ENCODE peak calls at places on chromosome 21, in eight cellular contexts. One of them, this sample, is unnamed.

GRCh38 chr21:46651121-46651520 is 15.6 kb downstream of the PRMT2 start:
- DNase-seq in Panc1: no peak
- DNase-seq in colonic mucosa: no peak
- DNase-seq in CD8-positive, alpha-beta T cell: no peak
- DNase-seq in body of pancreas: no peak
- DNase-seq in psoas muscle: no peak
- DNase-seq in thyroid gland: no peak
- DNase-seq in pancreas: no peak
- DNase-seq in this sample: no peak

GRCh38 chr21:20591294-20591693 is 406.9 kb upstream of the NCAM2 start:
- DNase-seq in CD8-positive, alpha-beta T cell: no peak
- DNase-seq in Panc1: no peak
- DNase-seq in body of pancreas: no peak
- DNase-seq in colonic mucosa: no peak
- DNase-seq in psoas muscle: no peak
- DNase-seq in pancreas: no peak
- DNase-seq in thyroid gland: no peak
- DNase-seq in this sample: no peak

GRCh38 chr21:46621457-46622182 is 13.9 kb upstream of the PRMT2 start:
- DNase-seq in colonic mucosa: no peak
- DNase-seq in psoas muscle: no peak
- DNase-seq in thyroid gland: no peak
- DNase-seq in body of pancreas: no peak
- DNase-seq in CD8-positive, alpha-beta T cell: no peak
- DNase-seq in pancreas: no peak
- DNase-seq in Panc1: no peak
- DNase-seq in this sample: no peak

GRCh38 chr21:26800455-26801454 is 44.5 kb downstream of the ADAMTS1 start:
- DNase-seq in body of pancreas: no peak
- DNase-seq in pancreas: no peak
- DNase-seq in CD8-positive, alpha-beta T cell: no peak
- DNase-seq in psoas muscle: no peak
- DNase-seq in colonic mucosa: no peak
- DNase-seq in Panc1: no peak
- DNase-seq in thyroid gland: no peak
- DNase-seq in this sample: no peak

GRCh38 chr21:26962516-26963305 is 4.2 kb downstream of the ADAMTS5 start:
- DNase-seq in pancreas: no peak
- DNase-seq in CD8-positive, alpha-beta T cell: no peak
- DNase-seq in psoas muscle: no peak
- DNase-seq in body of pancreas: no peak
- DNase-seq in colonic mucosa: no peak
- DNase-seq in Panc1: no peak
- DNase-seq in thyroid gland: no peak
- DNase-seq in this sample: no peak

GRCh38 chr21:39353295-39353694 is 4.4 kb upstream of the HMGN1 start:
- DNase-seq in pancreas: no peak
- DNase-seq in Panc1: no peak
- DNase-seq in colonic mucosa: no peak
- DNase-seq in psoas muscle: no peak
- DNase-seq in thyroid gland: no peak
- DNase-seq in CD8-positive, alpha-beta T cell: no peak
- DNase-seq in body of pancreas: no peak
- DNase-seq in this sample: no peak

GRCh38 chr21:36419996-36420395 is 34.8 kb downstream of the CHAF1B start:
- DNase-seq in body of pancreas: peak; percentile 90
- DNase-seq in thyroid gland: peak; percentile 77
- DNase-seq in Panc1: no peak
- DNase-seq in CD8-positive, alpha-beta T cell: no peak
- DNase-seq in psoas muscle: peak; percentile 89
- DNase-seq in pancreas: peak; percentile 73
- DNase-seq in colonic mucosa: peak; percentile 68
- DNase-seq in this sample: peak; percentile 80

GRCh38 chr21:42765656-42766055 is 112.2 kb downstream of the PDE9A start:
- DNase-seq in colonic mucosa: no peak
- DNase-seq in body of pancreas: no peak
- DNase-seq in Panc1: no peak
- DNase-seq in CD8-positive, alpha-beta T cell: no peak
- DNase-seq in pancreas: no peak
- DNase-seq in psoas muscle: no peak
- DNase-seq in thyroid gland: no peak
- DNase-seq in this sample: no peak

GRCh38 chr21:34908424-34909055 is 140.6 kb downstream of the RUNX1 start:
- DNase-seq in pancreas: no peak
- DNase-seq in psoas muscle: peak; percentile 51
- DNase-seq in Panc1: no peak
- DNase-seq in colonic mucosa: peak; percentile 62
- DNase-seq in thyroid gland: no peak
- DNase-seq in body of pancreas: no peak
- DNase-seq in CD8-positive, alpha-beta T cell: no peak
- DNase-seq in this sample: no peak

DNA sequence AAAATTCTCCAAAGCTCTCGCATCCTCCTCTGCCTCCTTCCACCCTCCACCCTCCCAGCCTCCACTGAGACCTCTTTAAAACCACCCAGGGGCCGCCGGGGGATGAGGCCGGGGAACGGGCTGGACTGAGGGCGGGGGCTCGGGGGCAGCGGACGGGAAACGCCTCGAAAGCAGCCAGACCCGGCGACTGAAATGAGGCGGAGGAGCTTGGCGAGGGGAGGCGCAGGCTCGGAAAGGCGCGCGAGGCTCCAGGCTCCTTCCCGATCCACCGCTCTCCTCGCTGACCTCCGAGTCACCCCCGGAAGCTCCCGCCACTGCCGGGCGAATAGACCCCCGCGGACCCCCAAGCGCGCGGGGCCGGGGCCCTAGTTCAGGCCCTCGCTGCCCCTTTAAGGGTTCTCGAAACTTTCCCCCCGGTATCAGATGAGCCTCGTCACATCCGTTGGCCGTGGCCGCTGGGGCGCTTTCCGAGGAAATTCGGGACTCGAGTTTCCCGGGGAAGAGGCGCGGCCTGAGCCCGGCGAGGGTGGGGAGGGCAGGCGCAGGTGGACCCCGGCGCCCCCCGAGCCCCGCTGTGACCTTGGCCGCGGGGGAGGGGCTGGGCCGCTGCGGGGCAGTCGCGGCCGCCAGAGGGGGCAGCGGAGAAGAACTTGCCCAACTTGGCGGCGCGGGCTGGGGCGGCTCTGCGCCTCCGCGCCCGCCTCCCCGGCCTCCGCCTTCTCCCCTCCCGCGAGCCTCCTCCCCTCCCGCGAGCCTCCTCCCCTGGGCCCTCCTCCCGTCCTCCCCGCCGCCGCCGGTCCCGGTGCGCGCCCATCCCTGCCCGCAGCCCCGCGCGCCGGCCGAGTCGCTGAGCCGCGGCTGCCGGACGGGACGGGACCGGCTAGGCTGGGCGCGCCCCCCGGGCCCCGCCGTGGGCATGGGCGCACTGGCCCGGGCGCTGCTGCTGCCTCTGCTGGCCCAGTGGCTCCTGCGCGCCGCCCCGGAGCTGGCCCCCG is at the start of gene BACE2:
- DNase-seq in thyroid gland: peak; percentile 79
- DNase-seq in CD8-positive, alpha-beta T cell: no peak
- DNase-seq in Panc1: no peak
- DNase-seq in body of pancreas: peak; percentile 87
- DNase-seq in colonic mucosa: peak; percentile 88
- DNase-seq in pancreas: peak; percentile 81
- DNase-seq in psoas muscle: peak; percentile 85
- DNase-seq in this sample: peak; percentile 79
- H3K27ac ChIP-seq in thyroid gland: peak within 1 kb of the TSS; percentile 93
- H3K27ac ChIP-seq in CD8-positive, alpha-beta T cell: no peak within 1 kb of the TSS
- H3K27ac ChIP-seq in Panc1: peak within 1 kb of the TSS; percentile 54
- H3K27ac ChIP-seq in body of pancreas: peak within 1 kb of the TSS; percentile 86
- H3K27ac ChIP-seq in colonic mucosa: peak within 1 kb of the TSS; percentile 84
- H3K27ac ChIP-seq in pancreas: peak within 1 kb of the TSS; percentile 89
- H3K27ac ChIP-seq in psoas muscle: peak within 1 kb of the TSS; percentile 84
- H3K27ac ChIP-seq in this sample: peak within 1 kb of the TSS; percentile 48

GRCh38 chr21:25283720-25284119 is 323.6 kb downstream of the MRPL39 start:
- DNase-seq in psoas muscle: no peak
- DNase-seq in colonic mucosa: no peak
- DNase-seq in Panc1: no peak
- DNase-seq in CD8-positive, alpha-beta T cell: no peak
- DNase-seq in body of pancreas: no peak
- DNase-seq in thyroid gland: no peak
- DNase-seq in pancreas: no peak
- DNase-seq in this sample: no peak
- TF ChIP-seq CTCF in psoas muscle: no peak
- TF ChIP-seq CTCF in colonic mucosa: no peak
- TF ChIP-seq CTCF in Panc1: peak; percentile 54
- TF ChIP-seq CTCF in CD8-positive, alpha-beta T cell: no peak
- TF ChIP-seq CTCF in body of pancreas: peak; percentile 47
- TF ChIP-seq CTCF in thyroid gland: no peak
- TF ChIP-seq CTCF in pancreas: no peak
- TF ChIP-seq CTCF in this sample: peak; percentile 66

GRCh38 chr21:44819283-44820243 is 1.7 kb upstream of the SUMO3 start:
- DNase-seq in psoas muscle: no peak
- DNase-seq in body of pancreas: no peak
- DNase-seq in colonic mucosa: no peak
- DNase-seq in thyroid gland: no peak
- DNase-seq in CD8-positive, alpha-beta T cell: no peak
- DNase-seq in Panc1: no peak
- DNase-seq in pancreas: no peak
- DNase-seq in this sample: no peak

GRCh38 chr21:44817506-44817880 is 369 bp downstream of the SUMO3 start:
- DNase-seq in Panc1: no peak
- DNase-seq in psoas muscle: peak; percentile 97
- DNase-seq in colonic mucosa: peak; percentile 95
- DNase-seq in pancreas: peak; percentile 87
- DNase-seq in body of pancreas: peak; percentile 91
- DNase-seq in CD8-positive, alpha-beta T cell: peak; percentile 85
- DNase-seq in thyroid gland: peak; percentile 84
- DNase-seq in this sample: peak; percentile 82

GRCh38 chr21:44816761-44817505 is 929 bp downstream of the SUMO3 start:
- DNase-seq in pancreas: peak; percentile 28
- DNase-seq in psoas muscle: no peak
- DNase-seq in Panc1: no peak
- DNase-seq in colonic mucosa: peak; percentile 35
- DNase-seq in CD8-positive, alpha-beta T cell: no peak
- DNase-seq in body of pancreas: no peak
- DNase-seq in thyroid gland: no peak
- DNase-seq in this sample: no peak

GRCh38 chr21:44817914-44818635 is at the start of gene SUMO3:
- DNase-seq in pancreas: peak; percentile 76
- DNase-seq in body of pancreas: peak; percentile 79
- DNase-seq in psoas muscle: peak; percentile 91
- DNase-seq in colonic mucosa: peak; percentile 81
- DNase-seq in Panc1: no peak
- DNase-seq in CD8-positive, alpha-beta T cell: peak; percentile 77
- DNase-seq in thyroid gland: peak; percentile 70
- DNase-seq in this sample: no peak

DNA sequence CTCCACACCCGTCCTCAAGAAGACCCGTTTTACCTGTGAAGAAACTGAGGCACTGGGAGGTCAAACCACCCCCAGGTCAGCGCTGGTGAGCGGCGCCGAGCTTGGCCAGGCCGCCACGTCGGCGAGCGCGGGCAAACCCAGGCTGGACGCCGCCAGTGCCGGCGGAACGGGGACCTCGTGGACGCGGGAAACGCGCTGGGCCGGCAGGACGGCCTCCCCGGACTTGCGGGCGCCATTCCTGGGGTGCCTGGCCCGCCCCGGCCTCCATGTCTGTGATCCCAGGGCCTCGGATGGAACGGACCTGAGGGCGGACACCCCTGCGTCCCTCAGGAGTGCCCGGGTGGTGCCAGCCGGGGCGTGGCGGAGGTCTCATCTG is 762 bp upstream of the SUMO3 start:
- DNase-seq in colonic mucosa: peak; percentile 35
- DNase-seq in psoas muscle: no peak
- DNase-seq in body of pancreas: no peak
- DNase-seq in Panc1: no peak
- DNase-seq in pancreas: no peak
- DNase-seq in thyroid gland: no peak
- DNase-seq in CD8-positive, alpha-beta T cell: no peak
- DNase-seq in this sample: no peak
- H3K9me3 ChIP-seq in colonic mucosa: no peaks in the 10 kb centered on the region
- H3K9me3 ChIP-seq in psoas muscle: peaks cover 9% of the 10 kb centered on the region
- H3K9me3 ChIP-seq in body of pancreas: no peaks in the 10 kb centered on the region
- H3K9me3 ChIP-seq in Panc1: peaks cover 7% of the 10 kb centered on the region
- H3K9me3 ChIP-seq in pancreas: no peaks in the 10 kb centered on the region
- H3K9me3 ChIP-seq in thyroid gland: no peaks in the 10 kb centered on the region
- H3K9me3 ChIP-seq in CD8-positive, alpha-beta T cell: peaks cover 5% of the 10 kb centered on the region
- H3K9me3 ChIP-seq in this sample: peaks cover 15% of the 10 kb centered on the region

GRCh38 chr21:31235671-31236450 is 108.2 kb downstream of the TIAM1 start:
- DNase-seq in CD8-positive, alpha-beta T cell: no peak
- DNase-seq in pancreas: no peak
- DNase-seq in colonic mucosa: no peak
- DNase-seq in Panc1: no peak
- DNase-seq in thyroid gland: no peak
- DNase-seq in psoas muscle: no peak
- DNase-seq in body of pancreas: no peak
- DNase-seq in this sample: no peak
- H3K27ac ChIP-seq in CD8-positive, alpha-beta T cell: no peak overlapping the region
- H3K27ac ChIP-seq in pancreas: no peak overlapping the region
- H3K27ac ChIP-seq in colonic mucosa: no peak overlapping the region
- H3K27ac ChIP-seq in Panc1: no peak overlapping the region
- H3K27ac ChIP-seq in thyroid gland: no peak overlapping the region
- H3K27ac ChIP-seq in psoas muscle: no peak overlapping the region
- H3K27ac ChIP-seq in body of pancreas: no peak overlapping the region
- H3K27ac ChIP-seq in this sample: no peak overlapping the region

GRCh38 chr21:15022608-15023261 is 42.1 kb downstream of the NRIP1 start:
- DNase-seq in Panc1: no peak
- DNase-seq in CD8-positive, alpha-beta T cell: no peak
- DNase-seq in thyroid gland: no peak
- DNase-seq in psoas muscle: no peak
- DNase-seq in body of pancreas: no peak
- DNase-seq in colonic mucosa: no peak
- DNase-seq in pancreas: no peak
- DNase-seq in this sample: no peak
- TF ChIP-seq CTCF in Panc1: no peak
- TF ChIP-seq CTCF in CD8-positive, alpha-beta T cell: no peak
- TF ChIP-seq CTCF in thyroid gland: no peak
- TF ChIP-seq CTCF in psoas muscle: peak; percentile 9
- TF ChIP-seq CTCF in body of pancreas: no peak
- TF ChIP-seq CTCF in colonic mucosa: no peak
- TF ChIP-seq CTCF in pancreas: no peak
- TF ChIP-seq CTCF in this sample: no peak

This sample was measured in RWPE2.